ENCODE peak calls at places on chromosomes 5 and 9, in six cellular contexts. M is activated CD4-positive, alpha-beta T cell treated with anti-CD3 and anti-CD28 coated beads, Interleukin-2, amount 50 U/mL, for 1 hour; Q is C1 segment of cervical spinal cord; U is fibroblast of lung; O is NCI-H510A treated with DMSO at 0.1 percent for 48 hours; K is H9. F is an unnamed sample.

GRCh38 chr5:125153231-125153630 is 406.8 kb upstream of the ZNF608 start:
- DNase-seq in M (no peak), Q (no peak), U (no peak), O (peak; percentile 26), K (no peak), F (no peak)

GRCh38 chr5:142722896-142723295 is 37.0 kb upstream of the FGF1 start:
- DNase-seq in M (no peak), Q (no peak), U (no peak), O (no peak), K (no peak), F (no peak)

GRCh38 chr5:163916376-163916775 is 411.0 kb downstream of the MAT2B start:
- DNase-seq in M (no peak), Q (no peak), U (peak; percentile 24), O (no peak), K (no peak), F (no peak)

GRCh38 chr5:167451091-167451490 is 840.4 kb upstream of the WWC1 start:
- DNase-seq in M (no peak), Q (no peak), U (no peak), O (no peak), K (no peak), F (no peak)

GRCh38 chr5:42887575-42887974 is 75.9 kb upstream of the SELENOP start:
- DNase-seq in M (no peak), Q (no peak), U (no peak), O (no peak), K (no peak), F (no peak)

GRCh38 chr9:128846680-128847030 is 17.1 kb upstream of the SPOUT1 start:
- DNase-seq in M (no peak), Q (no peak), U (no peak), O (no peak), K (no peak), F (no peak)

GRCh38 chr9:127785933-127786772 is at the start of gene CDK9:
- DNase-seq in M (peak; percentile 89), Q (peak; percentile 84), U (peak; percentile 85), O (peak; percentile 68), K (peak; percentile 92), F (peak; percentile 94)

GRCh38 chr9:136978865-136979544 is 1.7 kb downstream of the PTGDS start:
- DNase-seq in M (no peak), Q (no peak), U (no peak), O (no peak), K (no peak), F (peak; percentile 36)

GRCh38 chr5:54438601-54439399 is 16.7 kb upstream of the HSPB3 start:
- DNase-seq in M (no peak), Q (no peak), U (no peak), O (no peak), K (no peak), F (no peak)

GRCh38 chr9:21454149-21454548 is 13.9 kb downstream of the IFNA1 start:
- DNase-seq in M (no peak), Q (no peak), U (peak; percentile 71), O (no peak), K (no peak), F (no peak)

GRCh38 chr9:94906713-94907112 is 180.2 kb downstream of the AOPEP start:
- DNase-seq in M (no peak), Q (no peak), U (no peak), O (no peak), K (no peak), F (no peak)

GRCh38 chr9:135988493-135988892 is 27.3 kb upstream of the UBAC1 start:
- DNase-seq in M (no peak), Q (no peak), U (no peak), O (no peak), K (no peak), F (no peak)

GRCh38 chr9:109968702-109969450 is 188.9 kb downstream of the PALM2AKAP2 start:
- DNase-seq in M (no peak), Q (no peak), U (no peak), O (no peak), K (peak; percentile 49), F (peak; percentile 58)

GRCh38 chr5:104643320-104643719 is 1080.7 kb upstream of the NUDT12 start:
- DNase-seq in M (no peak), Q (no peak), U (no peak), O (no peak), K (no peak), F (peak; percentile 15)

GRCh38 chr5:35237580-35238376 is 7.5 kb upstream of the PRLR start:
- DNase-seq in M (no peak), Q (no peak), U (no peak), O (no peak), K (no peak), F (no peak)

GRCh38 chr5:154756203-154756870 is 1.2 kb downstream of the LARP1 start:
- DNase-seq in M (peak; percentile 35), Q (no peak), U (no peak), O (no peak), K (no peak), F (peak; percentile 66)

GRCh38 chr9:134693011-134693410 is 51.4 kb downstream of the COL5A1 start:
- DNase-seq in M (no peak), Q (no peak), U (no peak), O (no peak), K (no peak), F (no peak)

GRCh38 chr5:66596791-66597757 is 881 bp downstream of the MAST4 start:
- DNase-seq in M (no peak), Q (no peak), U (peak; percentile 47), O (peak; percentile 11), K (peak; percentile 65), F (peak; percentile 33)

GRCh38 chr9:136007906-136008692 is 46.9 kb upstream of the UBAC1 start:
- DNase-seq in M (no peak), Q (no peak), U (peak; percentile 81), O (no peak), K (no peak), F (no peak)

GRCh38 chr9:95087659-95088242 is 229.8 kb downstream of the FANCC start:
- DNase-seq in M (no peak), Q (no peak), U (no peak), O (peak; percentile 55), K (no peak), F (no peak)

GRCh38 chr9:128006360-128007024 is 25.7 kb upstream of the EEIG1 start:
- DNase-seq in M (no peak), Q (no peak), U (peak; percentile 51), O (no peak), K (no peak), F (no peak)

GRCh38 chr9:110156416-110156815 is 51.5 kb downstream of the C9orf152 start:
- DNase-seq in M (no peak), Q (no peak), U (no peak), O (no peak), K (no peak), F (no peak)

GRCh38 chr5:16457451-16457850 is 8.1 kb downstream of the ZNF622 start:
- DNase-seq in M (no peak), Q (no peak), U (no peak), O (no peak), K (no peak), F (no peak)

GRCh38 chr9:35835216-35835604 is 6.2 kb downstream of the TMEM8B start:
- DNase-seq in M (no peak), Q (no peak), U (no peak), O (no peak), K (peak; percentile 61), F (peak; percentile 23)

GRCh38 chr5:33892419-33893151 is 795 bp upstream of the ADAMTS12 start:
- DNase-seq in M (no peak), Q (no peak), U (peak; percentile 99), O (no peak), K (peak; percentile 41), F (peak; percentile 79)

GRCh38 chr5:95861858-95862561 is 39.5 kb upstream of the GLRX start:
- DNase-seq in M (no peak), Q (no peak), U (peak; percentile 91), O (no peak), K (no peak), F (no peak)

GRCh38 chr5:469752-470483 is 26.9 kb downstream of the EXOC3 start:
- DNase-seq in M (no peak), Q (no peak), U (no peak), O (peak; percentile 22), K (no peak), F (no peak)

GRCh38 chr5:109866051-109866450 is 176.3 kb downstream of the MAN2A1 start:
- DNase-seq in M (no peak), Q (no peak), U (peak; percentile 96), O (peak; percentile 11), K (no peak), F (no peak)

GRCh38 chr9:21265421-21266189 is 25.8 kb upstream of the IFNA14 start:
- DNase-seq in M (no peak), Q (no peak), U (no peak), O (no peak), K (no peak), F (peak; percentile 3)

GRCh38 chr5:28495876-28496275 is 1457.5 kb upstream of the CDH9 start:
- DNase-seq in M (no peak), Q (no peak), U (no peak), O (no peak), K (no peak), F (no peak)

GRCh38 chr5:88304356-88304755 is 35.7 kb upstream of the TMEM161B start:
- DNase-seq in M (no peak), Q (no peak), U (no peak), O (no peak), K (no peak), F (no peak)

GRCh38 chr5:131536211-131536826 is 98.7 kb downstream of the RAPGEF6 start:
- DNase-seq in M (no peak), Q (no peak), U (peak; percentile 66), O (peak; percentile 40), K (no peak), F (no peak)

GRCh38 chr5:96297867-96298266 is 135.2 kb downstream of the PCSK1 start:
- DNase-seq in M (no peak), Q (no peak), U (peak; percentile 96), O (no peak), K (no peak), F (no peak)

GRCh38 chr5:67240846-67241245 is 44.2 kb upstream of the CD180 start:
- DNase-seq in M (no peak), Q (no peak), U (peak; percentile 57), O (no peak), K (no peak), F (no peak)

GRCh38 chr5:134524219-134524825 is 1.1 kb upstream of the JADE2 start:
- DNase-seq in M (peak; percentile 65), Q (peak; percentile 89), U (peak; percentile 78), O (peak; percentile 84), K (peak; percentile 91), F (peak; percentile 84)

GRCh38 chr5:143247134-143247815 is 156.2 kb downstream of the NR3C1 start:
- DNase-seq in M (no peak), Q (no peak), U (no peak), O (no peak), K (no peak), F (no peak)

GRCh38 chr9:79812099-79812498 is 240.3 kb downstream of the TLE4 start:
- DNase-seq in M (no peak), Q (no peak), U (peak; percentile 46), O (no peak), K (no peak), F (no peak)